ENCODE peak calls at places on chromosomes 1 and 21, in six cellular contexts. One of them, this sample, is unnamed.

GRCh38 chr1:168092151-168092550 is 44.6 kb downstream of the GPR161 start:
- DNase-seq in hippocampal formation: no peak
- DNase-seq in endothelial cell of umbilical vein: no peak
- DNase-seq in GM06990: no peak
- DNase-seq in nephron progenitor cell: no peak
- DNase-seq in WTC11: no peak
- DNase-seq in this sample: peak

GRCh38 chr1:41783189-41783639 is 135.5 kb downstream of the HIVEP3 start:
- DNase-seq in endothelial cell of umbilical vein: peak
- DNase-seq in hippocampal formation: no peak
- DNase-seq in WTC11: no peak
- DNase-seq in GM06990: no peak
- DNase-seq in nephron progenitor cell: no peak
- DNase-seq in this sample: no peak

GRCh38 chr1:153246825-153247224 is 12.7 kb upstream of the LORICRIN start:
- DNase-seq in GM06990: no peak
- DNase-seq in hippocampal formation: no peak
- DNase-seq in nephron progenitor cell: no peak
- DNase-seq in WTC11: no peak
- DNase-seq in endothelial cell of umbilical vein: no peak
- DNase-seq in this sample: no peak

GRCh38 chr1:176193663-176194062 is 13.4 kb downstream of the COP1 start:
- DNase-seq in hippocampal formation: no peak
- DNase-seq in GM06990: no peak
- DNase-seq in WTC11: no peak
- DNase-seq in nephron progenitor cell: no peak
- DNase-seq in endothelial cell of umbilical vein: no peak
- DNase-seq in this sample: no peak

GRCh38 chr1:237873487-237873927 is 17.2 kb downstream of the ZP4 start:
- DNase-seq in WTC11: peak
- DNase-seq in nephron progenitor cell: no peak
- DNase-seq in hippocampal formation: no peak
- DNase-seq in GM06990: no peak
- DNase-seq in endothelial cell of umbilical vein: no peak
- DNase-seq in this sample: no peak

GRCh38 chr21:38039369-38039768 is 123.1 kb upstream of the KCNJ6 start:
- DNase-seq in hippocampal formation: no peak
- DNase-seq in GM06990: no peak
- DNase-seq in endothelial cell of umbilical vein: no peak
- DNase-seq in WTC11: no peak
- DNase-seq in nephron progenitor cell: no peak
- DNase-seq in this sample: no peak

GRCh38 chr1:164651378-164651951 is 92.5 kb downstream of the PBX1 start:
- DNase-seq in nephron progenitor cell: no peak
- DNase-seq in endothelial cell of umbilical vein: no peak
- DNase-seq in WTC11: no peak
- DNase-seq in hippocampal formation: no peak
- DNase-seq in GM06990: no peak
- DNase-seq in this sample: no peak

GRCh38 chr1:199490804-199491527 is 536.5 kb upstream of the NR5A2 start:
- DNase-seq in endothelial cell of umbilical vein: no peak
- DNase-seq in GM06990: no peak
- DNase-seq in hippocampal formation: no peak
- DNase-seq in WTC11: no peak
- DNase-seq in nephron progenitor cell: no peak
- DNase-seq in this sample: no peak

GRCh38 chr1:20447794-20448193 is 38.2 kb downstream of the CAMK2N1 start:
- DNase-seq in GM06990: no peak
- DNase-seq in endothelial cell of umbilical vein: no peak
- DNase-seq in WTC11: no peak
- DNase-seq in hippocampal formation: no peak
- DNase-seq in nephron progenitor cell: no peak
- DNase-seq in this sample: no peak

GRCh38 chr1:41015894-41016470 is 5.5 kb downstream of the SLFNL1 start:
- DNase-seq in nephron progenitor cell: no peak
- DNase-seq in GM06990: no peak
- DNase-seq in WTC11: no peak
- DNase-seq in hippocampal formation: no peak
- DNase-seq in endothelial cell of umbilical vein: no peak
- DNase-seq in this sample: no peak

GRCh38 chr1:10387611-10388386 is 11.1 kb upstream of the PGD start:
- DNase-seq in nephron progenitor cell: no peak
- DNase-seq in WTC11: no peak
- DNase-seq in hippocampal formation: no peak
- DNase-seq in GM06990: no peak
- DNase-seq in endothelial cell of umbilical vein: peak
- DNase-seq in this sample: no peak

GRCh38 chr1:19096036-19096833 is 113.8 kb downstream of the UBR4 start:
- DNase-seq in GM06990: no peak
- DNase-seq in endothelial cell of umbilical vein: peak
- DNase-seq in hippocampal formation: peak
- DNase-seq in nephron progenitor cell: peak
- DNase-seq in WTC11: no peak
- DNase-seq in this sample: no peak

GRCh38 chr1:43912607-43913006 is 21.0 kb upstream of the ARTN start:
- DNase-seq in hippocampal formation: no peak
- DNase-seq in WTC11: peak
- DNase-seq in endothelial cell of umbilical vein: no peak
- DNase-seq in nephron progenitor cell: no peak
- DNase-seq in GM06990: no peak
- DNase-seq in this sample: no peak

GRCh38 chr1:57019240-57019805 is 53.5 kb upstream of the C8B start:
- DNase-seq in hippocampal formation: no peak
- DNase-seq in GM06990: no peak
- DNase-seq in WTC11: no peak
- DNase-seq in nephron progenitor cell: no peak
- DNase-seq in endothelial cell of umbilical vein: no peak
- DNase-seq in this sample: no peak

GRCh38 chr1:229685149-229685548 is 59.1 kb downstream of the URB2 start:
- DNase-seq in WTC11: no peak
- DNase-seq in endothelial cell of umbilical vein: no peak
- DNase-seq in nephron progenitor cell: no peak
- DNase-seq in hippocampal formation: no peak
- DNase-seq in GM06990: no peak
- DNase-seq in this sample: no peak

GRCh38 chr1:10679521-10680220 is 116.8 kb downstream of the CASZ1 start:
- DNase-seq in endothelial cell of umbilical vein: peak
- DNase-seq in hippocampal formation: no peak
- DNase-seq in GM06990: no peak
- DNase-seq in WTC11: peak
- DNase-seq in nephron progenitor cell: peak
- DNase-seq in this sample: peak

GRCh38 chr1:32116531-32116930 is 8.7 kb downstream of the KPNA6 start:
- DNase-seq in hippocampal formation: no peak
- DNase-seq in endothelial cell of umbilical vein: no peak
- DNase-seq in WTC11: no peak
- DNase-seq in nephron progenitor cell: no peak
- DNase-seq in GM06990: no peak
- DNase-seq in this sample: no peak

GRCh38 chr1:27163093-27163492 is 8.2 kb upstream of the SLC9A1 start:
- DNase-seq in nephron progenitor cell: no peak
- DNase-seq in endothelial cell of umbilical vein: no peak
- DNase-seq in GM06990: no peak
- DNase-seq in WTC11: no peak
- DNase-seq in hippocampal formation: no peak
- DNase-seq in this sample: no peak

GRCh38 chr1:65175171-65176070 is 27.4 kb downstream of the AK4 start:
- DNase-seq in nephron progenitor cell: no peak
- DNase-seq in WTC11: no peak
- DNase-seq in GM06990: no peak
- DNase-seq in endothelial cell of umbilical vein: no peak
- DNase-seq in hippocampal formation: no peak
- DNase-seq in this sample: no peak

GRCh38 chr1:43766818-43767525 is 59.6 kb downstream of the ST3GAL3 start:
- DNase-seq in nephron progenitor cell: no peak
- DNase-seq in WTC11: peak
- DNase-seq in GM06990: no peak
- DNase-seq in hippocampal formation: no peak
- DNase-seq in endothelial cell of umbilical vein: no peak
- DNase-seq in this sample: no peak

GRCh38 chr1:169118227-169118626 is 11.7 kb downstream of the ATP1B1 start:
- DNase-seq in hippocampal formation: no peak
- DNase-seq in nephron progenitor cell: no peak
- DNase-seq in endothelial cell of umbilical vein: no peak
- DNase-seq in GM06990: no peak
- DNase-seq in WTC11: no peak
- DNase-seq in this sample: no peak

GRCh38 chr1:224650329-224650728 is 34.2 kb downstream of the CNIH3 start:
- DNase-seq in nephron progenitor cell: no peak
- DNase-seq in WTC11: no peak
- DNase-seq in endothelial cell of umbilical vein: no peak
- DNase-seq in hippocampal formation: no peak
- DNase-seq in GM06990: no peak
- DNase-seq in this sample: no peak

GRCh38 chr1:220696863-220697231 is 6.7 kb downstream of the C1orf115 start:
- DNase-seq in endothelial cell of umbilical vein: no peak
- DNase-seq in hippocampal formation: no peak
- DNase-seq in GM06990: no peak
- DNase-seq in nephron progenitor cell: no peak
- DNase-seq in WTC11: no peak
- DNase-seq in this sample: no peak

GRCh38 chr1:147201276-147201675 is 23.9 kb downstream of the FMO5 start:
- DNase-seq in WTC11: no peak
- DNase-seq in hippocampal formation: no peak
- DNase-seq in GM06990: no peak
- DNase-seq in endothelial cell of umbilical vein: no peak
- DNase-seq in nephron progenitor cell: no peak
- DNase-seq in this sample: no peak

GRCh38 chr21:16279658-16280581 is 550.1 kb downstream of the USP25 start:
- DNase-seq in hippocampal formation: peak
- DNase-seq in GM06990: no peak
- DNase-seq in nephron progenitor cell: peak
- DNase-seq in endothelial cell of umbilical vein: peak
- DNase-seq in WTC11: peak
- DNase-seq in this sample: peak

GRCh38 chr1:41347276-41347675 is 14.0 kb upstream of the FOXO6 start:
- DNase-seq in GM06990: no peak
- DNase-seq in endothelial cell of umbilical vein: no peak
- DNase-seq in nephron progenitor cell: no peak
- DNase-seq in hippocampal formation: no peak
- DNase-seq in WTC11: no peak
- DNase-seq in this sample: no peak

GRCh38 chr1:76083189-76083588 is 8.6 kb downstream of the ST6GALNAC3 start:
- DNase-seq in endothelial cell of umbilical vein: no peak
- DNase-seq in nephron progenitor cell: no peak
- DNase-seq in WTC11: no peak
- DNase-seq in hippocampal formation: peak
- DNase-seq in GM06990: peak
- DNase-seq in this sample: no peak

GRCh38 chr1:233632436-233632835 is 18.5 kb downstream of the KCNK1 start:
- DNase-seq in GM06990: no peak
- DNase-seq in WTC11: no peak
- DNase-seq in endothelial cell of umbilical vein: no peak
- DNase-seq in hippocampal formation: no peak
- DNase-seq in nephron progenitor cell: no peak
- DNase-seq in this sample: no peak

GRCh38 chr1:85611856-85612255 is 31.3 kb downstream of the CCN1 start:
- DNase-seq in hippocampal formation: no peak
- DNase-seq in WTC11: no peak
- DNase-seq in GM06990: no peak
- DNase-seq in nephron progenitor cell: no peak
- DNase-seq in endothelial cell of umbilical vein: no peak
- DNase-seq in this sample: no peak

GRCh38 chr1:200917291-200917817 is 22.7 kb downstream of the INAVA start:
- DNase-seq in nephron progenitor cell: no peak
- DNase-seq in WTC11: no peak
- DNase-seq in GM06990: no peak
- DNase-seq in endothelial cell of umbilical vein: no peak
- DNase-seq in hippocampal formation: no peak
- DNase-seq in this sample: no peak

GRCh38 chr1:89672489-89673183 is 39.7 kb downstream of the LRRC8C start:
- DNase-seq in GM06990: no peak
- DNase-seq in endothelial cell of umbilical vein: no peak
- DNase-seq in nephron progenitor cell: no peak
- DNase-seq in WTC11: no peak
- DNase-seq in hippocampal formation: no peak
- DNase-seq in this sample: no peak